ENCODE peak calls at places on chromosomes 13 and 19, in four cellular contexts. H is pancreas, R is fibroblast of lung, F is A549. S is an unnamed sample. For H3K4me1, the result is how much of the 10 kb centered on the place peaks cover.

GRCh38 chr19:42567567-42567966 is 27.2 kb downstream of the CEACAM8 start:
- DNase-seq in H (no peak), R (no peak), F (no peak), S (no peak)

GRCh38 chr19:55550321-55550650 is 4.9 kb upstream of the SBK3 start:
- DNase-seq in H (no peak), R (peak), F (no peak), S (no peak)

GRCh38 chr19:46717716-46718143 is 816 bp upstream of the PRKD2 start:
- DNase-seq in H (no peak), R (no peak), F (no peak), S (no peak)

GRCh38 chr19:10431254-10431942 is 11.1 kb downstream of the PDE4A start:
- DNase-seq in H (no peak), R (peak), F (no peak), S (peak)

GRCh38 chr19:34480971-34481821 is at the start of gene WTIP:
- DNase-seq in H (peak), R (peak), F (peak), S (peak)

GRCh38 chr19:44600466-44600865 is 12.9 kb upstream of the IGSF23 start:
- DNase-seq in H (no peak), R (no peak), F (no peak), S (no peak)

GRCh38 chr13:36813226-36813625 is 5.8 kb upstream of the RFXAP start:
- DNase-seq in H (no peak), R (no peak), F (no peak), S (no peak)

GRCh38 chr13:23985846-23986245 is 88.5 kb upstream of the C1QTNF9B start:
- DNase-seq in H (no peak), R (no peak), F (no peak), S (no peak)

GRCh38 chr13:80341771-80342271 is 895 bp upstream of the SPRY2 start:
- DNase-seq in H (peak), R (peak), F (no peak), S (peak)

GRCh38 chr19:2726160-2726855 is 5.1 kb upstream of the DIRAS1 start:
- DNase-seq in H (peak), R (no peak), F (no peak), S (no peak)

GRCh38 chr13:40185393-40185792 is 481.0 kb downstream of the FOXO1 start:
- DNase-seq in H (no peak), R (no peak), F (no peak), S (no peak)

GRCh38 chr19:36001605-36002004 is 6.6 kb downstream of the SDHAF1 start:
- DNase-seq in H (no peak), R (no peak), F (no peak), S (no peak)

GRCh38 chr13:49980266-49980665 is 16.6 kb upstream of the TRIM13 start:
- DNase-seq in H (no peak), R (no peak), F (no peak), S (no peak)

GRCh38 chr19:57363734-57364181 is 407 bp downstream of the TRAPPC2B start:
- DNase-seq in H (peak), R (peak), F (peak), S (no peak)

GRCh38 chr19:11138659-11139526 is 16.7 kb downstream of the SPC24 start:
- DNase-seq in H (no peak), R (peak), F (peak), S (peak)

GRCh38 chr13:106599875-106600797 is 32.2 kb upstream of the ARGLU1 start:
- DNase-seq in H (no peak), R (peak), F (no peak), S (no peak)

GRCh38 chr19:54572696-54573311 is 786 bp upstream of the LILRA2 start:
- DNase-seq in H (no peak), R (no peak), F (no peak), S (peak)

GRCh38 chr19:55642153-55643002 is 1.1 kb upstream of the ZNF581 start:
- DNase-seq in H (peak), R (peak), F (no peak), S (peak)

GRCh38 chr19:33047422-33047821 is 17.3 kb downstream of the RHPN2 start:
- DNase-seq in H (peak), R (peak), F (no peak), S (peak)

GRCh38 chr13:23969672-23970071 is 72.4 kb upstream of the C1QTNF9B start:
- DNase-seq in H (no peak), R (peak), F (no peak), S (no peak)

GRCh38 chr13:103354189-103354588 is 288.0 kb upstream of the SLC10A2 start:
- DNase-seq in H (no peak), R (peak), F (no peak), S (no peak)

GRCh38 chr13:96958286-96958891 is 35.9 kb downstream of the OXGR1 start:
- DNase-seq in H (no peak), R (peak), F (no peak), S (no peak)

GRCh38 chr13:32225494-32225931 is 89.7 kb downstream of the ZAR1L start:
- DNase-seq in H (no peak), R (peak), F (no peak), S (no peak)

GRCh38 chr19:1873524-1874473 is 10.4 kb upstream of the KLF16 start:
- DNase-seq in H (peak), R (no peak), F (no peak), S (peak)

GRCh38 chr13:46580362-46580839 is 27.4 kb downstream of the LRCH1 start:
- DNase-seq in H (no peak), R (no peak), F (no peak), S (no peak)
- H3K27ac ChIP-seq in H (no peak), R (no peak), F (no peak), S (no peak)

GRCh38 chr19:19460761-19461265 is 54.5 kb downstream of the TSSK6 start:
- DNase-seq in H (no peak), R (no peak), F (no peak), S (peak)
- H3K4me1 ChIP-seq in H (under half), R (half or more), F (under half), S (half or more)

DNA sequence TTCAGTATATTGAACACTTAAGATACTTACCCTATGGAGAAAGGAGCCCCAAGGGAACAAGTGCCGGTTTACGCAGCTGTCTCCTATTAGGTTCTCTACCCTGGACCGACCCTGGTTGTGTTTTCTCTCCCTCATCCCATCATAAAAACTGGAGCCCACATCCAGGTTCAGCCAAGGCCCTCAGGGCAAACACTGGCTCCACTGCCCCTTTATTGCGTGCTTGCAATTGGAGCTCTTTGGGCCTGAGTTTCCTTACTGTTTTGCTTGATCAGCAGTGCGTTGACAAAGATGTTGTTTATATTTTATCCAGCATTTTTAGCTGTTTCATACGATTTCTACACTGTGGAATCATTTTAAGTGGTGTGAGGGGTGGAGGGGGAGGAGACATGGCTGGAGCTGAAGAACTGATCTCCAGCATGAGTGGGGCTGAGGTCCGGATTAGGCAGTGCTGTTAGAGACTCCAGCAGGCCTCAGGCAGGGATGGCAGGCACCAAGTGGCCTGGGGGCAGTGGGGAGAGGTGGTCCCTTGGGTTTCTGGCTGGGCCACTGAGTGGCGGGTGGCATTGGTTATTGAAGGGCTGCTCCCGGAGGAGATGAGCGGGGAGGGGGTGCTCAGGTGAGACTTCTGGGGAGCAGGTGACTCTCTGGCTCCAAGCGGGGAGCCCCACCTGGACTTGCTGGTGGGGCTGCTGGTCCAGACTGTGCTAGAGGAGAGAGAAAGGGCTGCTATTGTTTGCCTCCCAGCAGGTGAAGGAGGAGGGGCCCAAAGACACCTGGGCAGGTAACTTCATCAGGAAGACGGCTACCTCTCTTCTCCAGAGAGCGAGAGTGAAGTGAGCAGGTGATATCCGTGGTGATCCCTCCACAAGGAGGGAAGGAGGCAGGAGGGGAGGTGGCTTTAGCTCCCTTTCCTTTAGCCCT is 62.3 kb upstream of the RNF113B start:
- DNase-seq in H (no peak), R (no peak), F (no peak), S (no peak)
- H3K27ac ChIP-seq in H (no peak), R (no peak), F (no peak), S (no peak)

DNA sequence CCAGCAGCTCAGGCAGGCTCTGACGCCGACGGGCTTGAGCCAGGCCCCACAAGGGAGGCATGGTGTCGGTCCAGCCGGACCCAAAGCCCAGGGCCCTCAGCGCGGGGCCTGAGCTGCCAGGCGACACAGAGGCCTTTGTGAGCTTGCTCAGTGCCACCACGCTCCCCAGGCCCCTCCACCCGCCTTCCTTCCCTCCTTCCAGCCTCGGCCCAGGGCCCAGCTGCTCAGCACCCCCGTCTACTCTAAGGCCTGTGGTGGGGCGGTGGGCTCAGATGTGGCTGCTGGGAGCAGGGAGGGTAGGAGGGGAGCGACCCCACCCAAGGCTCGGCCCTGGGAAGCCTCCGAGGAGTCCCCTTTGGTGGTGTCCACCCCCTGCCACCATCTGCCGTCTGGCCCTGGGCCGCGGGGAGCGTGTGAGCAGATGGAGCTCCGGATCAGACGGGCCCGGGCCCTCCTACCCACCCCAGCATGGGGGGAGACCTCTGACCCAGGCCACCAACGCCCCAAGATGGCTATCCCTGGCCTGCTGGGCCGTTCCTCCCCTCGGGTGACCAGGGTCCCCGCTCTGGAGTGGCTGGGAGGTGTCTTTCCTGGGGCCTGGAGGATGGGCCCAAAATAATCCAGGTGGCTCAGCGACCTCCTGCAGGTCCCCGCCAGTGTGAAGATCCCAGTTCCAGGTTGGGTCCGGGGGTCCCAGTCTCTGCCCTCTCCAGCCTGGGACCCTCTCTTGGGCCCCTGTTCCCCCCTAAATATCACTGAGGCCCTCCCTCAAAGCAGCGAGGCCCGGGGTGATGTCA is 7.8 kb downstream of the ZBTB7A start:
- DNase-seq in H (no peak), R (no peak), F (no peak), S (no peak)
- H3K4me1 ChIP-seq in H (under half), R (half or more), F (half or more), S (half or more)

DNA sequence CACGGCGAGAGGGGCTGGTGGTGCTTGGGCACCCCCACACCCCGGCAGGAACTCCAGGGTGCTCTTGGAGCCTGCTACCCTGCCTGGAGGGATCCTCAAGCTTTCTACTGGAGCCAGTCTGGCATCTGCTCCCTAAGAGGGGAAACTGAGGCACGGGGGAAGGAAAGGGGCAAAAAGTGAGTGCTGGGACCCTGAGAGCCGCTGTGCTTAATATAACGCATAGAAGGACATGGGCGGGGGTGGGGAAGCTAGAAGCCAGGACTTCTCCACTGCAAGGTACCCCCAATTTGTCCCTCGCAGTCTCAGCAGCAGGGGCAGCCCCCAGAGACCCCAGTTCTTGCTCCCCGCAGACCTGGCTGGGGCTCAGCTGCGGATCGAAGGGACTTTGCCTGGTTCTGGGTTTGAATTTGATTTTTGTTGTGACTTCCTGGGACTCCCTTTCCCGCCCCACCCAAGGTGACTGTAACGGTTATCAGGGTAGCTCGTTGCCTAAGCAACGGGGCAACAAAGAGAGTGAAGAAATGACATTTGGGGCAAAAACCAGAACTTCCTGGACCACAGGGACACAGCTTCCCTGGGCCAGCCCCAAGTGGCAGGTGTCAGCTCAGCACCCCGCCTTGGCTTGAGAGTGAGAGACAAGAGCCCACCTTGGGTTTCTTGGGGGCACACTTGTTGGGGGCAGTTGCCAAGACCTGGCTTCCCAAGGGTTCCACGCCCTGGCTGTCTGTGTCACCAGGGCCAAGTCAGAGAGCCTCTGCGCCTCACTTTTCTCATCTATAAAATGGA is 638 bp downstream of the ADGRE5 start:
- DNase-seq in H (peak), R (peak), F (no peak), S (no peak)
- H3K27ac ChIP-seq in H (peak), R (peak), F (peak), S (peak)

GRCh38 chr19:43584484-43584883 is 8.9 kb downstream of the PINLYP start:
- DNase-seq in H (no peak), R (no peak), F (no peak), S (no peak)
- H3K4me1 ChIP-seq in H (under half), R (under half), F (under half), S (under half)

DNA sequence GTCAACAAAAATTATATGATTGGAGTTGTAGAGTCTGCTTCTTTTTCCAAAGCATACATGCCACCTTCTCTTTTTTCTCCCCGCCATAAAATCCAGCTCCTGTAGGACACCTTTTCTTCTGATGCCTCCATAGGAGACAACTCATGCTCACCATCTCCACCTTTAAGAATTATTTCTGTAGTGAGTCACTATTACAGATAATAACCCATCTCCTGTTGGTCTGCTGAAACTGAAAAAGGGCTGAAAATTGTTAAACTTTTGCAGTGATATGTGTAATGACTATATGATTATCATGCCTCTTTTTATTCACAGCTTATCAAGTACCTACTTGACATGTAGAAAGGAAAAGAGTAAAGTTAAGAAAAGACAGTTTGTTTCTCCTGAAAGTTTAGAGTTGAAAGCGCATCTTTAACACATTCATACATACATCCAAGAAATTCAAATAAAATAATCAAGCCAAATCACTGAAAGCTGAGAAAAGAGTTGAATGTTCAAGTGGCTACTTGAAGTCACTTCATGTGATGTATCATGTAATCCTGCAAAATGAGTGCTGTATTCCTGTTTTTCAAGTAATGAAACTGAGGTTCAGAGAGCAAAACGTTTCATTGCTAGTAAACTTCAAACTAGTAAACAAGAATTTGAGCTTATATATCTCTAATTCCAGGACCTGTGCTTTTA is 35.5 kb upstream of the LPAR6 start:
- DNase-seq in H (no peak), R (peak), F (no peak), S (no peak)
- H3K27ac ChIP-seq in H (no peak), R (no peak), F (no peak), S (peak)

GRCh38 chr19:4902796-4903195 is at the start of gene ARRDC5:
- DNase-seq in H (no peak), R (no peak), F (no peak), S (no peak)

GRCh38 chr19:4908781-4909171 is 525 bp upstream of the UHRF1 start:
- DNase-seq in H (no peak), R (no peak), F (no peak), S (no peak)

GRCh38 chr19:4906963-4907362 is 2.3 kb upstream of the UHRF1 start:
- DNase-seq in H (no peak), R (no peak), F (no peak), S (no peak)

GRCh38 chr19:4908311-4908710 is 990 bp upstream of the UHRF1 start:
- DNase-seq in H (no peak), R (no peak), F (no peak), S (no peak)

DNA sequence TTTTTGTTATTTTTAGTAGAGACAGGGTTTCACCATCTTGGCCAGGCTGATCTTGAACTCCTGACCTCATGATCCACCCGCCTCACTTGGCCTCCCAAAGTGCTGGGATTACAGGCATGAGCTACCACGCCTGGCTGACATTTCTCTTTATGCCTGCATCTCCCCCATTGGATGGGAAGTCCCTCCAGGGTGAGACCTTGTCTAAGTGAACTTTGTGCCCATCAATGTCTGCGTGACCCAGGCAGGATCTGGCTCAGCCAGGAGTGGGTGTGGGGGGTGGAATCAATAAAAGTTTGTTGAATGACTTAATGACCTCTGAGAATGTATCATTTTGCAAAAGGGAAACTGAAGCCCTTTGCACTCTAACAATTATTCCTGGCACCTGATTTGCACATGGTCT is 1.8 kb upstream of the ARRDC5 start:
- DNase-seq in H (no peak), R (no peak), F (no peak), S (no peak)
- H3K4me1 ChIP-seq in H (under half), R (under half), F (under half), S (under half)

S was measured in upper lobe of right lung.